ENCODE peak calls at places on chromosomes 5 and 9, in eight cellular contexts. B is upper lobe of left lung, Z is heart right ventricle, T is GM20000, O is cardiac fibroblast, K is cardiac muscle cell, E is left ventricle myocardium inferior, L is uterus. H is an unnamed sample.

GRCh38 chr5:125274938-125275759 is 528.7 kb upstream of the ZNF608 start:
- DNase-seq in E (no peak), K (no peak), T (no peak), O (no peak), B (no peak), L (peak), Z (no peak), H (peak)

GRCh38 chr9:18474778-18475177 is 825 bp downstream of the ADAMTSL1 start:
- DNase-seq in T (no peak), L (no peak), B (no peak), Z (no peak), K (peak), E (no peak), O (peak), H (peak)

GRCh38 chr5:10456583-10457562 is 15.2 kb downstream of the ROPN1L start:
- DNase-seq in T (no peak), K (peak), L (no peak), E (no peak), B (no peak), O (peak), Z (no peak), H (peak)

GRCh38 chr5:38662088-38662487 is 105.6 kb upstream of the LIFR start:
- DNase-seq in Z (no peak), T (no peak), E (no peak), K (no peak), L (no peak), B (no peak), O (no peak), H (no peak)

GRCh38 chr5:1637639-1638481 is 114.1 kb upstream of the LPCAT1 start:
- DNase-seq in B (no peak), K (no peak), E (no peak), O (no peak), Z (no peak), T (no peak), L (peak), H (no peak)

GRCh38 chr9:35661756-35662350 is 3.1 kb downstream of the ARHGEF39 start:
- DNase-seq in E (no peak), T (no peak), B (no peak), O (no peak), K (no peak), Z (no peak), L (no peak), H (no peak)

GRCh38 chr9:93209097-93209496 is 25.2 kb downstream of the WNK2 start:
- DNase-seq in Z (no peak), E (no peak), B (no peak), K (no peak), T (no peak), O (no peak), L (no peak), H (no peak)

GRCh38 chr5:142246263-142246662 is 78.6 kb downstream of the SPRY4 start:
- DNase-seq in E (no peak), B (no peak), L (no peak), O (peak), T (no peak), K (peak), Z (no peak), H (peak)

GRCh38 chr9:133595910-133596309 is 13.3 kb downstream of the FAM163B start:
- DNase-seq in T (no peak), K (no peak), O (no peak), E (no peak), Z (no peak), L (no peak), B (no peak), H (no peak)

GRCh38 chr5:69129413-69129812 is 35.6 kb downstream of the SLC30A5 start:
- DNase-seq in O (peak), Z (no peak), K (peak), B (no peak), E (no peak), T (no peak), L (no peak), H (peak)

DNA sequence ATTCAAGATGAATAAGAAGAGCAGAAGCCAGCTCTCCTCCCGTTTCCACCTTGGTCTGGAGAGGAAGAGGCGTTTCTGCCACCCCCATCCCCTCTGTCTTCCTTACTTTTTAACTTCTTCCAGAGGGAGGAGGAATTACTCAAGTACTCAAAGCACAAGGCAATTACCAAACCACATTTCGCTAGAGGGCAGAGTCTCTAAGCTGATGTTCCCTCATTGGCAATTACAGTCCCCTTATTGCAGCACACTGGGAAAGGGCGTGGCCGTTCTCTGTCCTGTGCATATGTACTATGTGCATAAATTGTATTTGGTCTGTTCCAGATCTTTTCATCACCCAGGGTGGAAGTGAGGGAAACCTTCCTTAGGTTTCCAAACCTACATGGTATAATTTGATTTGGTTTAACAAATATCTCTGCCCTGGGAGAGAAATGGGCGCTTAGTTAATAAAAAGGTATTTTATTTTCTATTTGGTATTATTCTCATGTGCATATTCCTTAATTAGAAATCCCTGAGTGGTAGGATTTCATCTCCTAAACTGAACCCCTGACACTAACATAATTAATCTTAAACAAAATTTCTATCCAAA is 29.8 kb upstream of the ALDOB start:
- DNase-seq in O (peak), T (no peak), K (peak), E (no peak), L (peak), B (peak), Z (peak), H (peak)
- TF ChIP-seq CTCF in O (peak), T (no peak), K (peak), E (peak), L (no peak), B (peak), Z (no peak), H (peak)

GRCh38 chr9:128103589-128103962 is 24.0 kb downstream of the PTGES2 start:
- DNase-seq in O (no peak), B (no peak), E (no peak), K (no peak), Z (no peak), T (no peak), L (no peak), H (no peak)
- TF ChIP-seq CTCF in O (no peak), B (no peak), E (no peak), K (peak), Z (no peak), T (no peak), L (no peak), H (peak)

DNA sequence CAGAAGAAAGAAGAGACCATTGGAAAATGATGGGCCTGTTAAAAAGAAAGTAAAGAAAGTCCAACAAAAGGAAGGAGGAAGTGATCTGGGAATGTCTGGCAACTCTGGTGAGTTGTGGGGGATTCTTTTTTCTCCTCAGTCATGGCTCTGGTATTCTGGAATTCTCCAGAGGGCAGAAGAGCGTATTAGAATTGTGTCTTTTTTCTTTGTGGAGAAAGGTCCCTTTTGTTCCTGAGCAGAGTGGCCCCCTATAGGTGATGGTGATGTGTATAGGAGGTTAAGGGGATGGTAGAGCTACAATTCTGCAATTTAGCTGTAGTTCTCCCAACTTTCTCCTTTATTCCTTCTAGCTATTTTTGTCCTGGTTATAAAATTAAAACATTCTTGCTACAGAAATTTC is 1.6 kb upstream of the DHFR start:
- DNase-seq in K (no peak), T (no peak), O (peak), L (no peak), E (no peak), Z (no peak), B (no peak), H (no peak)
- TF ChIP-seq CTCF in K (no peak), T (no peak), O (no peak), L (no peak), E (no peak), Z (no peak), B (no peak), H (no peak)

GRCh38 chr5:75734913-75735789 is 17.9 kb upstream of the POC5 start:
- DNase-seq in B (peak), L (no peak), E (peak), O (peak), Z (peak), T (peak), K (peak), H (peak)
- TF ChIP-seq CTCF in B (peak), L (no peak), E (peak), O (peak), Z (no peak), T (peak), K (peak), H (peak)

GRCh38 chr5:114363837-114364236 is 2.0 kb downstream of the KCNN2 start:
- DNase-seq in E (no peak), O (no peak), B (no peak), T (no peak), K (no peak), L (no peak), Z (no peak), H (no peak)
- TF ChIP-seq CTCF in E (no peak), O (no peak), B (no peak), T (no peak), K (no peak), L (no peak), Z (no peak), H (no peak)

GRCh38 chr5:132802044-132802684 is 10.9 kb upstream of the SOWAHA start:
- DNase-seq in Z (no peak), B (no peak), T (no peak), O (no peak), L (no peak), K (no peak), E (no peak), H (no peak)
- TF ChIP-seq CTCF in Z (no peak), B (no peak), T (no peak), O (no peak), L (no peak), K (peak), E (no peak), H (peak)

DNA sequence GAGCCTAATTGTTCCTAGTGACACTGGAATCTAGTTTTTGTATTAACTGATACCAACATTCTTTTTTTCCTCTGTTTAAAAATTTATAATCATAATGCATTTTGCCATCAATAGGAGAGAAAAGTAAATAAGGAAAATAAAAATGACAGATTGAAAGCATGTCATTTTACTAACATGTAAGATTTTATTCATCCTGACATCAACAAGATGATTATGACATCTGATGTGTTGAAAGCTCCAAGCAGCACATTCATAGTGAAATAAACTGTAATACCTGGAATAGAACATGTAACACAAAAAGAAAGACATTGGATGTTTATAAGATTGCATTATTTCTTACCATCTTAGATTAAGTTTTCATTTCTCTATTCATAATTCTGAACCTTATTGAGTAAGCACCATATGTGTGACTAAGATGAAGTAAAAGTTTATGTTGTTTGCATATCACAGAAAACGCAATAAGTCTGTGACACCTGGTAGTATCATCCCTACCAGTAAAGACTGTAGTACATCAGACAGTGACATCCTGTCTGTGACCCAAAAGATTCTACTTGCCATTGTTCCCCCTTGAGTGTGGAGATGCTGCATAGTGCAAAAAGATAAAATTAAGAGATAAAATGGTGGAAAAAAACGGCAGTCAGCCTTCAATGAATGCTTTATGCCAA is 225.6 kb downstream of the PCSK5 start:
- DNase-seq in E (no peak), T (no peak), O (no peak), B (no peak), K (no peak), L (no peak), Z (no peak), H (no peak)
- TF ChIP-seq CTCF in E (no peak), T (no peak), O (no peak), B (no peak), K (no peak), L (no peak), Z (no peak), H (no peak)

GRCh38 chr9:3775968-3776367 is 250.2 kb upstream of the RFX3 start:
- DNase-seq in Z (no peak), B (no peak), K (peak), T (no peak), E (no peak), L (no peak), O (no peak), H (no peak)

GRCh38 chr9:3773661-3774060 is 247.9 kb upstream of the RFX3 start:
- DNase-seq in Z (no peak), K (no peak), T (no peak), O (no peak), B (no peak), L (no peak), E (no peak), H (no peak)

DNA sequence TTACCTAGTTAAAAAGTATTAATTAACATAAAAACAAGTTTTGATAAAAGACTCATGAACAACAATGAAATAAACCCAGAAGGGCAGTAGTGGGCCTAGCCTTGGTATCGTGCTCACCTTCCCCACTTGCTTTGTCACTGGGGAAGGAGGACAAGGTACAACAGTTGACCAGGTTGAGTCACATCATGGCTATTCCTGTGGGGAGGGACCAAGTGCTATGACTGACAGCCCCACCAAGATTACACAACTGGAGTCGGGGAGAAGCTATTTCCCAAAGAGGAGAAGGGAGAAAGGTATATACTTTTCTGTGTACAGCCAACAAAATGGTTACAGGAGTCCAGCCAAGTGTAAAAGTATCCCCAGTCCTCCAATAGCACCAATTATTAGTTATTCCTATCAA is 251.3 kb upstream of the RFX3 start:
- DNase-seq in Z (no peak), E (no peak), K (no peak), B (no peak), O (no peak), L (no peak), T (no peak), H (no peak)
- TF ChIP-seq CTCF in Z (no peak), E (no peak), K (no peak), B (no peak), O (no peak), L (no peak), T (no peak), H (no peak)

GRCh38 chr9:99906403-99907207 is at the start of gene STX17:
- DNase-seq in T (peak), Z (peak), K (peak), B (peak), E (peak), L (peak), O (peak), H (peak)
- TF ChIP-seq CTCF in T (no peak), Z (no peak), K (no peak), B (peak), E (peak), L (no peak), O (no peak), H (no peak)

DNA sequence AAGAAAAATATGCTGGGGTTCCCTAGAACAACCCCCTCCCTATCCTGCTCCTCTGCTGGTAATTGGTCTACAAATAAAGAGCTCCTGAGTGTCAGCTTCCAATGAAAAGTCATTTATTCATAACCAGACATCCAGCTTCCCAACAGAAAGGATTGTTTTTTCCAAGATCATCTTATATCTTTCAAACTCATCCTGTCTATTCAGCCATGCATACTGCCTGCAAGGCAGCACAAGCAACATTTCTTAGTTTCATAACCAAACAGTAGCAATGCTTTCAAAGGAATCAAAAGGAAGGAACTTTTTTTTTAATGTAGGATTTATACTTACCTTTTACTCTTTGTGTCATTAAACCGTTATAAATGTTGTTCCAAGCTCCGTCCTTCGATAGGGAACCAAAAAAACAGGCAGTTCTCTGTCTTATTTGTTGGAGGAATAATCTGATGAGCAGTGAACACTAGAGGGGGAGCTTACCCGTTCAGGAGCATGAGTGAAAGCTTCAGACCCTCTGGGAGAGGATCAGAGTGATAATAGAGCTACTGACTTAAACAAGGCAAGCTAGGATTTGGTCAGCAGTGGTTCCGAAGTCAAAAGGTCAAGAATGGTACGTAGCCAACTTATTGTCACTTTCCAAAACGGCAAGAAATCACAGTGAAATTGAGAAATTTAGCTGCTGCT is 893.1 kb downstream of the NR2F1-AS1 start:
- DNase-seq in L (no peak), O (peak), E (no peak), T (no peak), B (no peak), Z (no peak), K (peak), H (peak)
- TF ChIP-seq CTCF in L (peak), O (peak), E (peak), T (no peak), B (no peak), Z (no peak), K (peak), H (peak)

H was measured in fibroblast of villous mesenchyme.